ENCODE peak calls at places on chromosomes 2 and 18, in nine cellular contexts. T, B, H, I, U, S, J, R and V are unnamed samples.

GRCh38 chr18:69947361-69948106 is at the start of gene CD226:
- DNase-seq in T (peak; percentile 52), B (no peak), H (no peak), I (no peak), U (no peak), S (no peak), J (no peak), R (no peak), V (no peak)

GRCh38 chr2:65436825-65437221 is 4.4 kb upstream of the SPRED2 start:
- DNase-seq in T (no peak), B (no peak), H (peak; percentile 65), I (no peak), U (peak; percentile 54), S (no peak), J (no peak), R (no peak), V (no peak)

GRCh38 chr18:54149078-54149697 is 75.3 kb downstream of the MBD2 start:
- DNase-seq in T (no peak), B (no peak), H (peak; percentile 24), I (no peak), U (peak; percentile 71), S (no peak), J (peak; percentile 64), R (peak; percentile 96), V (no peak)

GRCh38 chr2:122238006-122238559 is 482.6 kb downstream of the TSN start:
- DNase-seq in T (no peak), B (no peak), H (no peak), I (no peak), U (no peak), S (no peak), J (no peak), R (no peak), V (no peak)

GRCh38 chr2:73938761-73939352 is 12.2 kb downstream of the DGUOK start:
- DNase-seq in T (peak; percentile 29), B (no peak), H (no peak), I (no peak), U (no peak), S (no peak), J (no peak), R (peak; percentile 51), V (no peak)

GRCh38 chr18:50286391-50287027 is 983 bp downstream of the CXXC1 start:
- DNase-seq in T (no peak), B (no peak), H (peak; percentile 56), I (no peak), U (peak; percentile 49), S (no peak), J (peak; percentile 42), R (no peak), V (no peak)

GRCh38 chr2:211737282-211737681 is 801.3 kb downstream of the ERBB4 start:
- DNase-seq in T (no peak), B (no peak), H (no peak), I (no peak), U (no peak), S (no peak), J (no peak), R (peak; percentile 2), V (no peak)

GRCh38 chr2:172458561-172459124 is 31.3 kb downstream of the ITGA6 start:
- DNase-seq in T (no peak), B (no peak), H (no peak), I (no peak), U (no peak), S (no peak), J (no peak), R (no peak), V (no peak)

GRCh38 chr2:102142829-102143449 is 393 bp downstream of the IL1R1 start:
- DNase-seq in T (no peak), B (no peak), H (no peak), I (no peak), U (no peak), S (no peak), J (peak; percentile 50), R (no peak), V (peak; percentile 69)

GRCh38 chr2:53033416-53033815 is 734.2 kb upstream of the CHAC2 start:
- DNase-seq in T (no peak), B (no peak), H (no peak), I (no peak), U (no peak), S (no peak), J (no peak), R (peak; percentile 48), V (no peak)

GRCh38 chr2:241803387-241804325 is 5.3 kb upstream of the NEU4 start:
- DNase-seq in T (peak; percentile 33), B (no peak), H (no peak), I (peak; percentile 45), U (peak; percentile 56), S (no peak), J (peak; percentile 85), R (peak; percentile 23), V (no peak)

GRCh38 chr2:29367986-29368677 is 252.9 kb downstream of the CLIP4 start:
- DNase-seq in T (no peak), B (no peak), H (no peak), I (no peak), U (no peak), S (no peak), J (no peak), R (peak; percentile 7), V (no peak)

GRCh38 chr2:55585451-55586079 is 31.9 kb downstream of the PPP4R3B start:
- DNase-seq in T (no peak), B (no peak), H (no peak), I (no peak), U (no peak), S (no peak), J (no peak), R (peak; percentile 20), V (no peak)

GRCh38 chr2:68569604-68570003 is 73.8 kb upstream of the PROKR1 start:
- DNase-seq in T (no peak), B (no peak), H (no peak), I (no peak), U (no peak), S (no peak), J (no peak), R (peak; percentile 47), V (no peak)

GRCh38 chr2:39625927-39626270 is 39.8 kb upstream of the TMEM178A start:
- DNase-seq in T (no peak), B (no peak), H (no peak), I (no peak), U (no peak), S (no peak), J (no peak), R (no peak), V (no peak)

GRCh38 chr2:241774419-241775222 is 2.0 kb upstream of the GAL3ST2 start:
- DNase-seq in T (no peak), B (no peak), H (no peak), I (peak; percentile 43), U (no peak), S (no peak), J (peak; percentile 12), R (peak; percentile 73), V (no peak)

GRCh38 chr2:8030694-8031303 is 651.1 kb upstream of the ID2 start:
- DNase-seq in T (no peak), B (no peak), H (no peak), I (no peak), U (no peak), S (no peak), J (no peak), R (no peak), V (no peak)

GRCh38 chr2:126878601-126879000 is 20.1 kb upstream of the TEX51 start:
- DNase-seq in T (no peak), B (no peak), H (no peak), I (no peak), U (no peak), S (no peak), J (no peak), R (no peak), V (no peak)

GRCh38 chr2:168443818-168444217 is 12.3 kb upstream of the CERS6 start:
- DNase-seq in T (no peak), B (no peak), H (no peak), I (no peak), U (no peak), S (no peak), J (no peak), R (no peak), V (no peak)

GRCh38 chr2:12083081-12083569 is 336.7 kb downstream of the LPIN1 start:
- DNase-seq in T (no peak), B (no peak), H (no peak), I (peak; percentile 26), U (no peak), S (no peak), J (no peak), R (no peak), V (no peak)

GRCh38 chr2:240141736-240142135 is 1.3 kb upstream of the OTOS start:
- DNase-seq in T (no peak), B (no peak), H (no peak), I (no peak), U (no peak), S (no peak), J (no peak), R (no peak), V (no peak)

GRCh38 chr2:84395819-84396218 is 63.3 kb downstream of the SUCLG1 start:
- DNase-seq in T (no peak), B (no peak), H (no peak), I (no peak), U (no peak), S (no peak), J (no peak), R (peak; percentile 13), V (no peak)

GRCh38 chr18:59079264-59079972 is 60.3 kb upstream of the SEC11C start:
- DNase-seq in T (no peak), B (no peak), H (no peak), I (peak; percentile 88), U (no peak), S (no peak), J (no peak), R (peak; percentile 7), V (no peak)

GRCh38 chr2:239201531-239201876 is 199.3 kb downstream of the HDAC4 start:
- DNase-seq in T (no peak), B (no peak), H (no peak), I (no peak), U (no peak), S (no peak), J (peak; percentile 86), R (no peak), V (no peak)

GRCh38 chr2:203238329-203238710 is 498 bp upstream of the CYP20A1 start:
- DNase-seq in T (no peak), B (no peak), H (no peak), I (no peak), U (no peak), S (no peak), J (no peak), R (no peak), V (no peak)

GRCh38 chr2:112310906-112311305 is 35.5 kb downstream of the ZC3H6 start:
- DNase-seq in T (no peak), B (no peak), H (no peak), I (no peak), U (no peak), S (no peak), J (no peak), R (no peak), V (no peak)